ENCODE peak calls at places on chromosome 4, in six cellular contexts. T, M, O, J, C and E are unnamed samples. For H3K4me1, the result is how much of the 10 kb centered on the place peaks cover.

GRCh38 chr4:37073226-37073840 is 171.2 kb upstream of the NWD2 start:
- DNase-seq in T (no peak), M (no peak), O (no peak), J (no peak), C (no peak), E (no peak)

GRCh38 chr4:135238940-135239339 is 1037.4 kb upstream of the PABPC4L start:
- DNase-seq in T (no peak), M (no peak), O (no peak), J (no peak), C (no peak), E (no peak)

GRCh38 chr4:2352729-2353221 is 65.7 kb downstream of the ZFYVE28 start:
- DNase-seq in T (no peak), M (no peak), O (no peak), J (peak), C (no peak), E (no peak)

GRCh38 chr4:40846556-40846955 is 96.8 kb downstream of the NSUN7 start:
- DNase-seq in T (no peak), M (no peak), O (no peak), J (no peak), C (no peak), E (no peak)

GRCh38 chr4:10108818-10109783 is 7.5 kb downstream of the WDR1 start:
- DNase-seq in T (no peak), M (peak), O (no peak), J (no peak), C (no peak), E (no peak)

GRCh38 chr4:154908168-154908567 is 127.1 kb downstream of the RBM46 start:
- DNase-seq in T (no peak), M (no peak), O (no peak), J (no peak), C (no peak), E (no peak)

GRCh38 chr4:138243369-138243768 is 1.2 kb upstream of the SLC7A11 start:
- DNase-seq in T (no peak), M (no peak), O (no peak), J (no peak), C (no peak), E (no peak)

GRCh38 chr4:93814722-93815121 is 13.8 kb upstream of the ATOH1 start:
- DNase-seq in T (peak), M (no peak), O (no peak), J (no peak), C (no peak), E (no peak)

GRCh38 chr4:2937986-2938385 is 25.2 kb downstream of the NOP14 start:
- DNase-seq in T (no peak), M (no peak), O (no peak), J (peak), C (peak), E (no peak)

GRCh38 chr4:165865995-165866650 is 6.9 kb upstream of the TLL1 start:
- DNase-seq in T (no peak), M (no peak), O (no peak), J (no peak), C (no peak), E (no peak)

GRCh38 chr4:120718979-120719566 is 203.5 kb downstream of the PRDM5 start:
- DNase-seq in T (no peak), M (peak), O (no peak), J (peak), C (peak), E (no peak)

GRCh38 chr4:86594559-86595425 is 677 bp downstream of the PTPN13 start:
- DNase-seq in T (peak), M (peak), O (no peak), J (peak), C (peak), E (no peak)

GRCh38 chr4:36363024-36363423 is 81.6 kb downstream of the DTHD1 start:
- DNase-seq in T (no peak), M (no peak), O (no peak), J (no peak), C (no peak), E (no peak)

GRCh38 chr4:137960371-137961050 is 281.6 kb downstream of the SLC7A11 start:
- DNase-seq in T (no peak), M (peak), O (no peak), J (no peak), C (no peak), E (no peak)

GRCh38 chr4:34108456-34108855 is 2135.9 kb downstream of the ARAP2 start:
- DNase-seq in T (no peak), M (peak), O (no peak), J (no peak), C (no peak), E (no peak)

GRCh38 chr4:150593996-150594395 is 12.0 kb downstream of the MAB21L2 start:
- DNase-seq in T (no peak), M (peak), O (no peak), J (no peak), C (no peak), E (no peak)

GRCh38 chr4:173208420-173208819 is 39.8 kb downstream of the GALNT7 start:
- DNase-seq in T (no peak), M (no peak), O (no peak), J (no peak), C (no peak), E (no peak)

GRCh38 chr4:108651068-108651794 is 832 bp downstream of the OSTC start:
- DNase-seq in T (peak), M (peak), O (no peak), J (no peak), C (no peak), E (no peak)

GRCh38 chr4:99843413-99843812 is 26.8 kb downstream of the DAPP1 start:
- DNase-seq in T (no peak), M (no peak), O (no peak), J (no peak), C (no peak), E (no peak)

GRCh38 chr4:49032440-49033161 is 46.5 kb downstream of the CWH43 start:
- DNase-seq in T (no peak), M (peak), O (no peak), J (no peak), C (no peak), E (no peak)
- TF ChIP-seq CTCF in T (no peak), M (peak), O (peak), J (no peak), C (no peak), E (no peak)

DNA sequence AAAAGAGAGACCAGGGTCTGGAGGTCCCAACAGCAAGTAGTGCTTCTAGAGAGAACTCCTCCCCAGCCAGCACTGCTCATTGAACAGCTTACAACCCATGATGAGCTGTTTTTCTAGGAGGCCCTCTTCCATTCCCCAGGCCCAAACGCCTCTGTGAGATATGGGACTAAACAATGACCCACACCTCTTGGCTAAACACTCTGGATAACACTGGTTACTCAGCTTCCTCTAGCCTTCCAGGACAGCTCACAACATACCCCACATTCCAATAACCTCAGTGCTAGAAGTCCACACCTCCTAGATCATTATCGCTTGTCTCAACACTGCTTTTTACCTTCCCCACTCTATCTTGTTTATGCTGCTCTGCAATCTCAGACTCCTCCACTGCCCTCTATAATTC is 35.4 kb upstream of the PGRMC2 start:
- DNase-seq in T (no peak), M (peak), O (no peak), J (no peak), C (no peak), E (no peak)
- TF ChIP-seq POLR2A in T (no peak), M (no peak), O (no peak), J (no peak), C (no peak), E (no peak)

DNA sequence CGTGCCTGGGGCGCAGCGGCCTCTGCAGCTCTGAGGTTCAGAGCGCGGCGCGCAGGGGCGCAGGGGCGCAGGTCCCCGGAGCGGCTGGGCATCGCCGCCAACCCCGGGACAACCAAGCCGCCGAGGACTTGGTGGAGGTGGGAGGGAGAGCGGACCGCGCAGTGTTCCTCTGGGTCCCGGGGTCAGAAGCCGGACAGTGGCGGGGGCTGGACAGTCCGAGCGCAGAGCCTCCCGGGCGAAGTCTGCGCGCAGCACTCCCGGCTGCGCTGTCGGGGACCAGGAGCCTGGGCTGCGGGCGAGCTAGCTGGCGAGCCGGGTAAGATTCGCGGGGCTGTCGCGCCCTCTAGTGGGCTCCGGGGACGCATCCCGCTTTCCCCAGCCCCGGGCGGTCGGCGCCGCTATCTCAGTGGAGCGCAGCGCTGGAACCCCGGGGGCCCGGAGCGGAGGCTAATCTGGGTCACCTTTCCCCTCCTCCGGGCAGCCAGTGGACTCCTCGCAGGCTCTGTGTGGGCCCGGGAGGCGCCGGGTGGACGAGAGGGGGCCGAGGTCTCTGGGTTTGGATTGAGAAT is 4.1 kb downstream of the PDGFRA start:
- DNase-seq in T (peak), M (peak), O (no peak), J (peak), C (peak), E (peak)
- H3K4me1 ChIP-seq in T (half or more), M (under half), O (under half), J (under half), C (under half), E (half or more)

DNA sequence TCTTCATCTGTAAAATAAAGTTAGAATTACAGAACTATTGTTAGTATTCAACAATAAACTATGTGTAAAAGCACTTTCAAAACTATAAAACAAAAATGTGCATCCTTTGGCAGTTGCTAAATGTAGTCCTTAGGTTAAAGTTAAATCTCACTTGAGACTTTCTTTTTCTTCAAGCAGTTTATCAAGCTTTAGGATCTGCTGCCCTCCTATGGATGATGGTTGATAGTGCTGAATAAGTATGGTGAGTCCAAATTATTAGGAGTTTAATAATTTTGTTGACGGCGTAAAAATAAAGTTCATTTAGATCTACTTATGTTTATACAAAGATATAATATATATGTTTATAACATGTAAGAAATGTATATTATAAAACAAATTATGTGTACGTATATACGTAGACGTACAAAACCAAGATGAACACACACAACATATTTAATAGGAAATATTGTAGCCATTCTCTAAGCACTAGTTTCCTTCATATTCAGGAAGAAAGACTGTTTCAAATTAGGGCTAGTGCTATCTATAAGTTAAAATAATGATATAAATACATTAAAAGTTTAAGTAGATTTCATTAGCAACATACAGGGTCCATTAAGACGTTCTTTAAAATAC is 22.3 kb downstream of the UGT2A2 start:
- DNase-seq in T (peak), M (peak), O (no peak), J (no peak), C (no peak), E (no peak)
- TF ChIP-seq CTCF in T (peak), M (peak), O (peak), J (no peak), C (no peak), E (no peak)

GRCh38 chr4:7390366-7390765 is 44.4 kb downstream of the PSAPL1 start:
- DNase-seq in T (no peak), M (no peak), O (no peak), J (peak), C (no peak), E (no peak)

GRCh38 chr4:7388627-7389026 is 46.1 kb downstream of the PSAPL1 start:
- DNase-seq in T (no peak), M (no peak), O (no peak), J (peak), C (no peak), E (no peak)

GRCh38 chr4:7387925-7388324 is 46.8 kb downstream of the PSAPL1 start:
- DNase-seq in T (no peak), M (no peak), O (no peak), J (no peak), C (no peak), E (no peak)

GRCh38 chr4:7389719-7390118 is 45.0 kb downstream of the PSAPL1 start:
- DNase-seq in T (no peak), M (no peak), O (no peak), J (peak), C (peak), E (no peak)

GRCh38 chr4:7389101-7389701 is 45.5 kb downstream of the PSAPL1 start:
- DNase-seq in T (no peak), M (no peak), O (no peak), J (peak), C (no peak), E (no peak)
- TF ChIP-seq POLR2A in T (no peak), M (no peak), O (no peak), J (no peak), C (no peak), E (no peak)